ENCODE peak calls at places on chromosomes 16 and 17, in four cellular contexts. One of them, this sample, is unnamed.

GRCh38 chr16:51820176-51820575 is 669.1 kb upstream of the SALL1 start:
- DNase-seq in spleen: no peak
- DNase-seq in tibial nerve: no peak
- DNase-seq in A549: no peak
- DNase-seq in this sample: no peak

GRCh38 chr17:16980813-16981731 is 9.2 kb upstream of the TNFRSF13B start:
- DNase-seq in spleen: peak
- DNase-seq in tibial nerve: no peak
- DNase-seq in A549: no peak
- DNase-seq in this sample: no peak

GRCh38 chr16:82082097-82082496 is 47.0 kb downstream of the HSD17B2 start:
- DNase-seq in spleen: no peak
- DNase-seq in tibial nerve: no peak
- DNase-seq in A549: no peak
- DNase-seq in this sample: no peak

GRCh38 chr17:35684046-35684802 is 47.2 kb upstream of the RASL10B start:
- DNase-seq in spleen: no peak
- DNase-seq in tibial nerve: no peak
- DNase-seq in A549: no peak
- DNase-seq in this sample: no peak

GRCh38 chr17:14864127-14864526 is 401.0 kb downstream of the PMP22 start:
- DNase-seq in spleen: no peak
- DNase-seq in tibial nerve: no peak
- DNase-seq in A549: no peak
- DNase-seq in this sample: no peak

GRCh38 chr16:14502932-14503741 is 126.9 kb downstream of the PARN start:
- DNase-seq in spleen: no peak
- DNase-seq in tibial nerve: no peak
- DNase-seq in A549: no peak
- DNase-seq in this sample: no peak

GRCh38 chr17:7035591-7036368 is at the start of gene SLC16A13:
- DNase-seq in spleen: peak
- DNase-seq in tibial nerve: peak
- DNase-seq in A549: peak
- DNase-seq in this sample: peak

GRCh38 chr17:59423137-59423703 is 91.8 kb downstream of the YPEL2 start:
- DNase-seq in spleen: no peak
- DNase-seq in tibial nerve: no peak
- DNase-seq in A549: peak
- DNase-seq in this sample: no peak

GRCh38 chr17:73231363-73231762 is 30.3 kb downstream of the CPSF4L start:
- DNase-seq in spleen: no peak
- DNase-seq in tibial nerve: no peak
- DNase-seq in A549: peak
- DNase-seq in this sample: no peak

GRCh38 chr17:75457047-75457654 is 716 bp downstream of the TMEM94 start:
- DNase-seq in spleen: peak
- DNase-seq in tibial nerve: no peak
- DNase-seq in A549: no peak
- DNase-seq in this sample: no peak

GRCh38 chr16:82732461-82732860 is 105.7 kb downstream of the CDH13 start:
- DNase-seq in spleen: no peak
- DNase-seq in tibial nerve: no peak
- DNase-seq in A549: no peak
- DNase-seq in this sample: no peak

GRCh38 chr16:11557811-11558210 is 28.9 kb downstream of the LITAF start:
- DNase-seq in spleen: peak
- DNase-seq in tibial nerve: peak
- DNase-seq in A549: no peak
- DNase-seq in this sample: no peak

GRCh38 chr17:67377727-67378443 is 804 bp downstream of the PITPNC1 start:
- DNase-seq in spleen: peak
- DNase-seq in tibial nerve: no peak
- DNase-seq in A549: peak
- DNase-seq in this sample: peak

GRCh38 chr16:87006021-87006420 is 311.2 kb downstream of the C16orf95 start:
- DNase-seq in spleen: no peak
- DNase-seq in tibial nerve: no peak
- DNase-seq in A549: no peak
- DNase-seq in this sample: no peak

GRCh38 chr17:64448665-64449512 is at the start of gene MILR1:
- DNase-seq in spleen: no peak
- DNase-seq in tibial nerve: no peak
- DNase-seq in A549: peak
- DNase-seq in this sample: peak

GRCh38 chr16:82963653-82964052 is 336.9 kb downstream of the CDH13 start:
- DNase-seq in spleen: peak
- DNase-seq in tibial nerve: no peak
- DNase-seq in A549: no peak
- DNase-seq in this sample: no peak

GRCh38 chr16:55737966-55738365 is 82.2 kb downstream of the SLC6A2 start:
- DNase-seq in spleen: no peak
- DNase-seq in tibial nerve: no peak
- DNase-seq in A549: no peak
- DNase-seq in this sample: no peak

GRCh38 chr16:68031951-68032350 is 8.9 kb downstream of the DUS2 start:
- DNase-seq in spleen: peak
- DNase-seq in tibial nerve: no peak
- DNase-seq in A549: no peak
- DNase-seq in this sample: no peak

GRCh38 chr16:88487920-88488842 is 35.1 kb downstream of the ZFPM1 start:
- DNase-seq in spleen: no peak
- DNase-seq in tibial nerve: no peak
- DNase-seq in A549: no peak
- DNase-seq in this sample: no peak

GRCh38 chr17:81095608-81095888 is 60.6 kb downstream of the BAIAP2 start:
- DNase-seq in spleen: no peak
- DNase-seq in tibial nerve: no peak
- DNase-seq in A549: no peak
- DNase-seq in this sample: no peak

GRCh38 chr16:1532081-1532760 is 1.2 kb upstream of the TMEM204 start:
- DNase-seq in spleen: no peak
- DNase-seq in tibial nerve: peak
- DNase-seq in A549: no peak
- DNase-seq in this sample: peak

GRCh38 chr16:1535391-1536291 is 2.2 kb downstream of the TMEM204 start:
- DNase-seq in spleen: peak
- DNase-seq in tibial nerve: no peak
- DNase-seq in A549: no peak
- DNase-seq in this sample: no peak

GRCh38 chr16:1532771-1533170 is 695 bp upstream of the TMEM204 start:
- DNase-seq in spleen: no peak
- DNase-seq in tibial nerve: no peak
- DNase-seq in A549: no peak
- DNase-seq in this sample: no peak

GRCh38 chr16:1533443-1533951 is at the start of gene TMEM204:
- DNase-seq in spleen: peak
- DNase-seq in tibial nerve: peak
- DNase-seq in A549: no peak
- DNase-seq in this sample: peak

GRCh38 chr16:1534021-1535020 is 855 bp downstream of the TMEM204 start:
- DNase-seq in spleen: no peak
- DNase-seq in tibial nerve: no peak
- DNase-seq in A549: no peak
- DNase-seq in this sample: no peak
- H3K27ac ChIP-seq in spleen: peak
- H3K27ac ChIP-seq in tibial nerve: peak
- H3K27ac ChIP-seq in A549: no peak
- H3K27ac ChIP-seq in this sample: peak

DNA sequence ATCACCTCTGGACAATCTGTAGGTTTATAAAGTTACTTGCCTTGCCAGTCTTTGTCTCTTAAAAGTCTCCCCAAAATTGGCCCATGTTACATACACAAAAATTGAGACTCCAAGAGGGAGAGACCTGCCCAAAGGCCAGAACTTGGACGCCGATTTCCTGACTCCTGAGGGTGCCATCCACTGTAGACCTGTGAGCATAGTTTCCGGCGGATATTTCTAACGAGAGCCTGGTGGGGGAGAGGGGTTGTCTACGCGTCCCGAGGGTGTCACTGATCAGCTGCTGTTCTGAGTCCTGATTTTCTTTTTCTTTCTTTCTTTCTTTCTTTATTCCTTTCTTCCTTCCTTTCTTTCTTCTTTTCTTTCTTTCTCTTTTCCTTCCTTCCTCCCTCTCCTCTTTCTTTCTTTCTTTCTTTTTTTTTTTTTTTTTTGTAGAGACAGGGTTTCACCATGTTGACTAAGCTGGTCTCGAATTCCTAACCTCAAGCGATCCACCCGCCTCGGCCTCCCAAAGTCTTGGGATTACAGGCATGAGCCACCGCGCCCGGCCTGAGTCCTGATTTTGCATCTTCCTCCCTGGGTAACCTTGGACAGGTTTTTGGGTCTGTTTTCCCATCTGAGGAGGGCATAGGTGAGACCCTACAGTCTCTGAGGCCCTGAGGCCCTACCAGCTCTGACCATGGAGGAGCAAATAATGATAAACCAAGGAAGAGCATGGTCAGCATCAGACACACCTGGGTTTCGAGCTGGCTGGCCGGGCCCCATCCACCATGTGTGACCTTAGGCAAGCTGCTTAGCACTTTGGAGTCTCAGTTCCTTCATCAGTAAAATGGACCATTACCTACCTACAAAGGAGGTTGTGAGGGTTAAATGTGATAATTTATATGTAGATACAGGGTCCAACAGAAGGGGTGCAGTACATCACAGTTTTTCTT is 959 bp upstream of the NCBP3 start:
- DNase-seq in spleen: peak
- DNase-seq in tibial nerve: no peak
- DNase-seq in A549: no peak
- DNase-seq in this sample: no peak
- H3K4me3 ChIP-seq in spleen: no peak
- H3K4me3 ChIP-seq in tibial nerve: no peak
- H3K4me3 ChIP-seq in A549: peak
- H3K4me3 ChIP-seq in this sample: no peak

GRCh38 chr17:19250421-19251141 is 13.4 kb downstream of the EPN2 start:
- DNase-seq in spleen: peak
- DNase-seq in tibial nerve: no peak
- DNase-seq in A549: no peak
- DNase-seq in this sample: peak

GRCh38 chr17:19248923-19249574 is 11.9 kb downstream of the EPN2 start:
- DNase-seq in spleen: peak
- DNase-seq in tibial nerve: no peak
- DNase-seq in A549: no peak
- DNase-seq in this sample: no peak

GRCh38 chr17:19247423-19247822 is 10.3 kb downstream of the EPN2 start:
- DNase-seq in spleen: peak
- DNase-seq in tibial nerve: no peak
- DNase-seq in A549: no peak
- DNase-seq in this sample: no peak

GRCh38 chr17:19248149-19248922 is 11.2 kb downstream of the EPN2 start:
- DNase-seq in spleen: no peak
- DNase-seq in tibial nerve: no peak
- DNase-seq in A549: no peak
- DNase-seq in this sample: no peak

DNA sequence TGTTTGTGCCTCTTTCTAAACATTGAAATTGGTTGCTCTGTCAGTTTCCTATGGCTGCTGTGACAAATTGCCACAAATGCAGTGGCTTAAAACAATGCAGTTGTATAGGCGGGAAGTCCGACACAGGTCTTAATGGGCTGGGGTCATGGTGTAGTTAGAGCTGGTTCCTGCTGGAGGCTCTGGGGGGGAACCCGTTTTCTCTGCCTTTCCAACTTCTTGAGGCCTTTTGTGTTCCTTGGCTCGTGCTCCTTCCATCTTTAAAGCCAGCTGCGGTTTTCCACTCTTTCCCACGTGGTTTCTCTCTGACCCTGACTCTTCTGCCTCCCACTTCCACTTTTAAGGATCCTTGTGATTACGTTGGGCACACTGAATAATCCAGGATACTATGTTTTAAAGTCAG is 12.5 kb downstream of the EPN2 start:
- DNase-seq in spleen: no peak
- DNase-seq in tibial nerve: no peak
- DNase-seq in A549: no peak
- DNase-seq in this sample: no peak
- H3K27ac ChIP-seq in spleen: no peak
- H3K27ac ChIP-seq in tibial nerve: peak
- H3K27ac ChIP-seq in A549: no peak
- H3K27ac ChIP-seq in this sample: peak

DNA sequence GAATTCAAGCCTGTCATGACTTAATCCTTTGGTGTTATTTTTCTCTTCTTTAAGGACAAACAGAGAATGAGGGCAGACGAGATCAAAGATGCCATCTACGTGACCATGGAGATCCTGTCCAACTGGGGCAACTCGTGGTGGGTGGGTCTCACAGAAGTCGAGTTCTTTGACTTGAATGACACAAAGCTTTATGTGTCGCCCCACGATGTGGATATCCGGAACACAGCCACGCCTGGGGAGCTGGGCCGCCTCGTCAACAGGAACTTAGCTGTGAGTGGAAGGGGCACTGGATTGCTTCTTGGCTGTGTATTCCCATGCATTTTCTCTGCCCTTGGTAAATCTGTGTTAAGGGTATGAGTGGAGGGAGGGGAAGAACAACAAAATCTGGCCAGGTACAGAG is 158.7 kb downstream of the KATNIP start:
- DNase-seq in spleen: peak
- DNase-seq in tibial nerve: no peak
- DNase-seq in A549: no peak
- DNase-seq in this sample: no peak
- H3K4me3 ChIP-seq in spleen: no peak
- H3K4me3 ChIP-seq in tibial nerve: no peak
- H3K4me3 ChIP-seq in A549: no peak
- H3K4me3 ChIP-seq in this sample: no peak

GRCh38 chr16:69905171-69905555 is 46.0 kb upstream of the CLEC18A start:
- DNase-seq in spleen: no peak
- DNase-seq in tibial nerve: no peak
- DNase-seq in A549: no peak
- DNase-seq in this sample: no peak
- H3K27ac ChIP-seq in spleen: no peak
- H3K27ac ChIP-seq in tibial nerve: no peak
- H3K27ac ChIP-seq in A549: no peak
- H3K27ac ChIP-seq in this sample: no peak

GRCh38 chr17:5892897-5893656 is 177.1 kb upstream of the WSCD1 start:
- DNase-seq in spleen: no peak
- DNase-seq in tibial nerve: no peak
- DNase-seq in A549: no peak
- DNase-seq in this sample: no peak
- H3K4me3 ChIP-seq in spleen: no peak
- H3K4me3 ChIP-seq in tibial nerve: no peak
- H3K4me3 ChIP-seq in A549: no peak
- H3K4me3 ChIP-seq in this sample: no peak

GRCh38 chr16:70576431-70577255 is 53.0 kb downstream of the SF3B3 start:
- DNase-seq in spleen: no peak
- DNase-seq in tibial nerve: no peak
- DNase-seq in A549: no peak
- DNase-seq in this sample: no peak
- H3K27ac ChIP-seq in spleen: peak
- H3K27ac ChIP-seq in tibial nerve: peak
- H3K27ac ChIP-seq in A549: peak
- H3K27ac ChIP-seq in this sample: peak

GRCh38 chr16:31132979-31133599 is 2.4 kb downstream of the PRSS8 start:
- DNase-seq in spleen: no peak
- DNase-seq in tibial nerve: no peak
- DNase-seq in A549: no peak
- DNase-seq in this sample: no peak
- H3K4me3 ChIP-seq in spleen: no peak
- H3K4me3 ChIP-seq in tibial nerve: no peak
- H3K4me3 ChIP-seq in A549: no peak
- H3K4me3 ChIP-seq in this sample: peak